ENCODE peak calls at places on chromosomes 3 and 15, in six cellular contexts. U, K, P, G, Q and H are unnamed samples.
A peak's percentile ranks its signal among the peaks of the same experiment; 100 is the strongest.

GRCh38 chr15:91146728-91147127 is 46.7 kb downstream of the SV2B start:
- DNase-seq in K (no peak), G (no peak), U (no peak), Q (no peak), P (no peak), H (no peak)

GRCh38 chr3:168093790-168094189 is 1.9 kb downstream of the GOLIM4 start:
- DNase-seq in Q (no peak), U (no peak), P (no peak), G (no peak), K (no peak), H (no peak)

GRCh38 chr15:42704492-42704926 is 32.4 kb downstream of the CDAN1 start:
- DNase-seq in G (peak; percentile 86), K (no peak), P (no peak), U (peak; percentile 78), Q (peak; percentile 71), H (no peak)

GRCh38 chr3:186216903-186217819 is 108.3 kb upstream of the ETV5 start:
- DNase-seq in P (no peak), G (no peak), K (no peak), Q (no peak), U (no peak), H (no peak)

GRCh38 chr15:36251450-36251849 is 328.0 kb upstream of the CDIN1 start:
- DNase-seq in Q (no peak), G (no peak), U (peak; percentile 21), P (no peak), K (no peak), H (no peak)

GRCh38 chr3:22269827-22270226 is 518.8 kb upstream of the ZNF385D start:
- DNase-seq in Q (no peak), U (peak; percentile 61), G (peak; percentile 37), P (no peak), K (no peak), H (no peak)

GRCh38 chr3:49411550-49411967 is 217 bp downstream of the RHOA start:
- DNase-seq in G (no peak), Q (peak; percentile 76), U (no peak), P (peak; percentile 63), K (peak; percentile 84), H (peak; percentile 19)

GRCh38 chr15:40930430-40931299 is 1.5 kb downstream of the DLL4 start:
- DNase-seq in P (peak; percentile 70), Q (no peak), K (peak; percentile 69), G (peak; percentile 77), U (peak; percentile 16), H (no peak)

GRCh38 chr3:143571548-143571947 is 276.7 kb downstream of the SLC9A9 start:
- DNase-seq in G (no peak), P (no peak), Q (no peak), U (peak; percentile 48), K (no peak), H (no peak)

GRCh38 chr3:183844606-183845005 is 19.2 kb upstream of the MAP6D1 start:
- DNase-seq in P (no peak), Q (no peak), G (no peak), U (peak; percentile 76), K (no peak), H (no peak)

GRCh38 chr15:90095521-90095959 is 6.7 kb downstream of the IDH2 start:
- DNase-seq in K (no peak), U (no peak), G (peak; percentile 64), P (no peak), Q (no peak), H (peak; percentile 60)

GRCh38 chr15:49674370-49674769 is 53.5 kb downstream of the DTWD1 start:
- DNase-seq in K (no peak), Q (no peak), P (no peak), U (peak; percentile 55), G (no peak), H (no peak)

GRCh38 chr15:75178938-75179772 is 22.5 kb upstream of the C15orf39 start:
- DNase-seq in U (no peak), K (no peak), P (no peak), G (no peak), Q (no peak), H (no peak)

GRCh38 chr3:128201158-128201755 is 48.0 kb downstream of the EEFSEC start:
- DNase-seq in P (no peak), Q (no peak), U (no peak), K (no peak), G (no peak), H (no peak)

GRCh38 chr3:132874701-132875100 is 152.5 kb upstream of the NPHP3 start:
- DNase-seq in Q (no peak), P (no peak), U (no peak), K (no peak), G (no peak), H (no peak)

GRCh38 chr3:143283432-143284128 is 164.0 kb downstream of the CHST2 start:
- DNase-seq in K (no peak), U (no peak), P (no peak), Q (no peak), G (peak; percentile 23), H (no peak)

GRCh38 chr3:129553771-129554170 is 10.8 kb downstream of the H1-8 start:
- DNase-seq in K (no peak), P (no peak), Q (no peak), G (no peak), U (no peak), H (no peak)

GRCh38 chr3:131849640-131850039 is 185.2 kb downstream of the CPNE4 start:
- DNase-seq in Q (no peak), U (no peak), K (no peak), G (no peak), P (no peak), H (no peak)

GRCh38 chr3:2921903-2922302 is 188.3 kb downstream of the IL5RA start:
- DNase-seq in Q (no peak), P (no peak), U (peak; percentile 39), G (peak; percentile 38), K (no peak), H (no peak)

GRCh38 chr3:170746175-170746942 is 123.6 kb downstream of the RPL22L1 start:
- DNase-seq in Q (no peak), U (peak; percentile 88), K (no peak), G (no peak), P (no peak), H (no peak)

GRCh38 chr3:106333911-106334618 is 465.3 kb upstream of the CBLB start:
- DNase-seq in G (no peak), Q (no peak), K (no peak), U (peak; percentile 59), P (no peak), H (no peak)

GRCh38 chr3:153043729-153044314 is 118.2 kb upstream of the RAP2B start:
- DNase-seq in U (peak; percentile 79), Q (no peak), G (no peak), K (no peak), P (no peak), H (no peak)

GRCh38 chr15:60473135-60473534 is 5.8 kb downstream of the ICE2 start:
- DNase-seq in Q (no peak), G (no peak), P (no peak), K (no peak), U (no peak), H (no peak)

DNA sequence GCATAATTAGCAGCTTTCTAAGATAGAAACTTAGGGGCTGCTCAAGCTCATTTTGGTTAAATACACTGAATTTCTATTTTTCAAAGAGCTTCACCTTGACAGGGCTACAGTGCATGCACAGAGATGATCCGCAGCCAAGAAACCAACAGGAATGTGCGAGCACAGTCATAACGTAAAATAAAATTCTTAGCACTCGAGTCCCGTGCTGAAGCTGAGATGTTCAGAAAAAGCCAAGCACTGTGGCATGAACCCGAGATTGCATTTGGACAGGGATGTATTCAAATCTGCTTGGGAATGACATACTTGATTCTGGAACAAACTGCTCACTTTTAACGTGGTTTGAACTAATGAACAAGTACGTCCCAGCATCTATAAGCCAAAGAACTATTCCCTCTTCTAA is 340.3 kb downstream of the FOXP1 start:
- DNase-seq in P (no peak), Q (no peak), G (no peak), U (peak; percentile 80), K (no peak), H (peak; percentile 71)
- H3K4me3 ChIP-seq in P (peak overlapping the region; percentile 62), Q (no peak overlapping the region), G (peak overlapping the region; percentile 49), U (peak overlapping the region; percentile 65), K (no peak overlapping the region), H (peak overlapping the region; percentile 59)

DNA sequence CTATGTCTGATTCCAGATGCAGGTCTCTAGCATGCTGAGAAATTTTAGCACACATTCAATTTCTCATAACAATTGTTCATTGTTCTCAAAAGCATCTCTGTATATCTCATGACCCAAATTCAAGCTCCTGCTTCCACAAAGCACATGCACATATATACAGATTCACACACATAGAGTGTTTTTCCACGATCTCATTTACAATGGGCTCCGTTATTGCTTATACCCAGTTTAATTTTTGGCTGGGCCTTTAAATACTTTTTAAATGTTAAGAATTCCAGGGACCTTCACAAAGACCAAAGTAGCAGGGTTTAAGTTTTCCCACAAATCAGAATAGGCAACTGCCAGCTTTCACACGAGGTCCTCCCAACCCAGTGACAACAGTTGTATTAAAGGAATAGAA is 333.5 kb upstream of the SEMA6D start:
- DNase-seq in U (no peak), G (no peak), Q (no peak), K (no peak), P (no peak), H (no peak)
- H3K4me3 ChIP-seq in U (no peak overlapping the region), G (no peak overlapping the region), Q (no peak overlapping the region), K (no peak overlapping the region), P (no peak overlapping the region), H (no peak overlapping the region)

DNA sequence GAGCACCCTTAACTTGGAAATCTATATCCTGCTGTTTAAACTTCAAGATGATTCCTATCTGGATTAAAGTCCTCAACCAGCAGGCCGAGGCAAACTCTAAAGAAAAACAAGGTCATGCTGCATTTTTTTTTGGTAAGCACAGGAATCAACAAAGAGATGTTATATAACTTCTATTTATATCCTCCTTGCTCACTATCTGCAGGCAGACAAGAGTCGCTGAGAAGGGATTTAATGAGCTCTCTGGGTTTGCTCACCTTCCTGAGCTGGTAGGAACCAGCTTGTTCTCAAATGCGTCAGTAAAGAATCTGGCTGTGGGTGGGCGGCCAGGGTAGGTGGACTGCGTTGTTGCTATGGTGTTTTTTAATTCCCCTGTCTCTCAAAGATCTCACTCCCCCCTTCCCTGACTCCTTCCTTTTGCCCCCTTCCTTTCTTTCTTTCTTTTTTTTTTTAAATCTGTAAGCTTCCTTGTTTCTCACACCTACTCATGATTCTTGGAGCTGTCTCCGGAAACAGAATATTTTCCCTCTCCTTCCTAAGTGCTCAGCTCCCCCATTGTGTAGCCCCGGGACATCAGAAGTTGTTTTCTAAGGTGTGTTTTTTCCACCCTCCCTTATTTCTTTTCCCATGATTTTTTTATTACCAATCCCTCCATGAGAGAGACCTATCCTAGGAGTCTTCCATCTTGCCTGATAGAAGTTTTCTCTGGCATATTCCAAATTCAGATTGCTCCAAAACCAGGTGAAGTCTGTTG is 228.8 kb upstream of the BHLHE40 start:
- DNase-seq in K (no peak), U (no peak), P (no peak), Q (no peak), G (peak; percentile 65), H (no peak)
- H3K4me3 ChIP-seq in K (no peak overlapping the region), U (no peak overlapping the region), P (peak overlapping the region; percentile 35), Q (no peak overlapping the region), G (no peak overlapping the region), H (no peak overlapping the region)

DNA sequence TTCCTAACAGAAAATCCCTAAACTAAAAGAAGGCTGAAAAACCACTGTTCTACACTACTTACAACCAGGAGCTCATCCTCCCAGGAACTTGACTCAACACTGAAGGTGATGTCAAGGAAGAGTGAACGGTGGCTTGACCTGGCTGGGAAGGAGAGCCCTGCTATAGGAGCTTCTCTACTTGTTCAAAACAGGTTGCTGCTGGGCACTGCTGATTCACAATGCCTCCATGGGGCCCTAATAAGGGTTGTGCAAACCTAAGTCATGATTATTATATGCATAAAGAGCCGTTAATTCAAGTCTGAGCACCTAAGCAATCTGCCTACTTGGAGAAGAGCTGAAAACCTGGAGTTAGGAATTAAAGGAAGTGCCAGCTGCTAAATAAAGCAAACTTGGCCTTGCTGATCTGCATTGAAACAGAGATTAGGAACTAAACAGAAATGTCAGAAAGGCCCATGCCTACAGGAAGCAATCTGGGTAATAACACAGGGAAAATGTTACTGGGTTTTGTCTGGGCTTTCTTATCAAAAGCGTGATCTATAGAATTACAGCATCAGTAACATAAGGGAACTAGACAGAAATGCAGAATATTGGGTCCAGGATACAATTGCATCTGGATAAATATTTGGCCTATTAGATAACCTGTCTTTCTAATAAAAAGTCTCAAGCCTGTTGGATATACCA is 243.2 kb downstream of the NEK10 start:
- DNase-seq in P (no peak), Q (no peak), U (no peak), G (no peak), K (no peak), H (no peak)
- H3K4me3 ChIP-seq in P (no peak overlapping the region), Q (no peak overlapping the region), U (no peak overlapping the region), G (no peak overlapping the region), K (no peak overlapping the region), H (no peak overlapping the region)